ENCODE peak calls at places on chromosomes 12 and 14, in nine cellular contexts. L is gastrocnemius medialis; X is mammary epithelial cell; J is ovary; G is HepG2; Y is CD8-positive, alpha-beta T cell; A is sigmoid colon; K is breast epithelium; E is transverse colon. C is an unnamed sample. For H3K4me1, the result is how much of the 10 kb centered on the place peaks cover.

GRCh38 chr14:33908540-33909223 is 42.2 kb downstream of the EGLN3 start:
- DNase-seq in L (no peak), X (no peak), J (no peak), G (peak), Y (no peak), A (no peak), K (no peak), E (peak), C (no peak)

GRCh38 chr12:17110316-17110715 is 504.4 kb upstream of the LMO3 start:
- DNase-seq in L (no peak), X (no peak), J (no peak), G (no peak), Y (no peak), A (no peak), K (no peak), E (no peak), C (no peak)

GRCh38 chr12:108700833-108701450 is 30.4 kb downstream of the CORO1C start:
- DNase-seq in L (peak), X (peak), J (no peak), G (no peak), Y (no peak), A (no peak), K (no peak), E (no peak), C (no peak)

GRCh38 chr12:24728366-24728765 is 220.5 kb downstream of the BCAT1 start:
- DNase-seq in L (no peak), X (peak), J (no peak), G (peak), Y (no peak), A (no peak), K (no peak), E (no peak), C (no peak)

GRCh38 chr14:65981192-65981843 is 504.9 kb upstream of the CCDC196 start:
- DNase-seq in L (no peak), X (no peak), J (no peak), G (no peak), Y (no peak), A (no peak), K (no peak), E (no peak), C (no peak)

GRCh38 chr12:98780261-98780660 is 135.2 kb downstream of the APAF1 start:
- DNase-seq in L (no peak), X (no peak), J (no peak), G (no peak), Y (no peak), A (no peak), K (no peak), E (no peak), C (no peak)

GRCh38 chr14:53002576-53002975 is 51.7 kb upstream of the FERMT2 start:
- DNase-seq in L (no peak), X (no peak), J (no peak), G (peak), Y (no peak), A (no peak), K (no peak), E (no peak), C (no peak)

GRCh38 chr12:127304751-127305725 is 961.9 kb upstream of the TMEM132C start:
- DNase-seq in L (no peak), X (no peak), J (no peak), G (no peak), Y (no peak), A (no peak), K (no peak), E (no peak), C (no peak)

GRCh38 chr14:35402323-35403084 is 2.0 kb downstream of the NFKBIA start:
- DNase-seq in L (peak), X (peak), J (peak), G (no peak), Y (peak), A (peak), K (no peak), E (peak), C (peak)

GRCh38 chr12:20420557-20420956 is 52.2 kb downstream of the PDE3A start:
- DNase-seq in L (no peak), X (no peak), J (no peak), G (no peak), Y (no peak), A (no peak), K (no peak), E (peak), C (no peak)

GRCh38 chr14:103401223-103402214 is 16.3 kb downstream of the MARK3 start:
- DNase-seq in L (no peak), X (peak), J (no peak), G (no peak), Y (no peak), A (no peak), K (no peak), E (no peak), C (no peak)

GRCh38 chr12:132886529-132887477 is 602 bp downstream of the CHFR start:
- DNase-seq in L (no peak), X (peak), J (no peak), G (peak), Y (no peak), A (peak), K (no peak), E (peak), C (peak)

GRCh38 chr14:51561141-51561540 is 90.6 kb upstream of the FRMD6 start:
- DNase-seq in L (no peak), X (no peak), J (no peak), G (no peak), Y (no peak), A (no peak), K (no peak), E (no peak), C (no peak)

GRCh38 chr12:93229494-93230310 is 148.0 kb upstream of the NUDT4 start:
- DNase-seq in L (no peak), X (peak), J (no peak), G (peak), Y (no peak), A (no peak), K (no peak), E (no peak), C (no peak)

GRCh38 chr12:124399622-124400021 is 104.7 kb downstream of the RFLNA start:
- DNase-seq in L (no peak), X (no peak), J (peak), G (peak), Y (peak), A (no peak), K (no peak), E (peak), C (peak)

GRCh38 chr12:72281145-72281544 is 9.0 kb downstream of the TRHDE start:
- DNase-seq in L (no peak), X (peak), J (no peak), G (no peak), Y (no peak), A (no peak), K (no peak), E (no peak), C (no peak)

GRCh38 chr14:57712101-57712500 is 153.8 kb downstream of the SLC35F4 start:
- DNase-seq in L (no peak), X (no peak), J (no peak), G (no peak), Y (no peak), A (no peak), K (no peak), E (no peak), C (no peak)

GRCh38 chr14:95533391-95533821 is 1.4 kb upstream of the GLRX5 start:
- DNase-seq in L (no peak), X (no peak), J (no peak), G (peak), Y (no peak), A (no peak), K (no peak), E (no peak), C (no peak)

GRCh38 chr12:29782821-29783772 is 645 bp downstream of the TMTC1 start:
- DNase-seq in L (peak), X (peak), J (peak), G (no peak), Y (no peak), A (peak), K (peak), E (no peak), C (peak)

GRCh38 chr12:29780084-29780483 is 3.7 kb downstream of the TMTC1 start:
- DNase-seq in L (no peak), X (no peak), J (no peak), G (no peak), Y (no peak), A (no peak), K (no peak), E (no peak), C (no peak)

GRCh38 chr12:29782285-29782820 is 1.4 kb downstream of the TMTC1 start:
- DNase-seq in L (peak), X (peak), J (no peak), G (no peak), Y (no peak), A (no peak), K (no peak), E (no peak), C (no peak)

GRCh38 chr12:29781705-29782266 is 2.0 kb downstream of the TMTC1 start:
- DNase-seq in L (no peak), X (no peak), J (no peak), G (no peak), Y (no peak), A (no peak), K (no peak), E (no peak), C (no peak)

GRCh38 chr12:29781176-29781575 is 2.6 kb downstream of the TMTC1 start:
- DNase-seq in L (no peak), X (no peak), J (no peak), G (no peak), Y (no peak), A (no peak), K (no peak), E (no peak), C (no peak)
- H3K4me1 ChIP-seq in L (under half), X (under half), J (under half), G (under half), Y (under half), A (under half), K (under half), E (under half), C (under half)

GRCh38 chr14:31258427-31259039 is 50.9 kb upstream of the HECTD1 start:
- DNase-seq in L (no peak), X (no peak), J (no peak), G (no peak), Y (no peak), A (no peak), K (no peak), E (no peak), C (no peak)
- H3K4me1 ChIP-seq in L (under half), X (under half), J (under half), G (half or more), Y (under half), A (under half), K (under half), E (under half), C (under half)

GRCh38 chr14:101122114-101122854 is 218.8 kb upstream of the RTL1 start:
- DNase-seq in L (no peak), X (no peak), J (no peak), G (no peak), Y (no peak), A (peak), K (no peak), E (no peak), C (no peak)

GRCh38 chr14:101120636-101121398 is 217.3 kb upstream of the RTL1 start:
- DNase-seq in L (peak), X (no peak), J (peak), G (no peak), Y (no peak), A (peak), K (no peak), E (peak), C (peak)

GRCh38 chr14:101123639-101124525 is 220.4 kb upstream of the RTL1 start:
- DNase-seq in L (no peak), X (no peak), J (no peak), G (no peak), Y (no peak), A (peak), K (peak), E (no peak), C (no peak)

GRCh38 chr14:101121399-101122113 is 218.0 kb upstream of the RTL1 start:
- DNase-seq in L (no peak), X (no peak), J (no peak), G (no peak), Y (no peak), A (peak), K (no peak), E (no peak), C (no peak)

GRCh38 chr14:101122855-101123129 is 219.3 kb upstream of the RTL1 start:
- DNase-seq in L (no peak), X (no peak), J (no peak), G (no peak), Y (no peak), A (peak), K (peak), E (no peak), C (no peak)
- H3K4me1 ChIP-seq in L (under half), X (under half), J (under half), G (under half), Y (under half), A (under half), K (under half), E (under half), C (under half)

GRCh38 chr12:2290091-2290490 is 237.3 kb downstream of the CACNA1C start:
- DNase-seq in L (no peak), X (no peak), J (no peak), G (no peak), Y (no peak), A (peak), K (no peak), E (no peak), C (no peak)

GRCh38 chr12:2291947-2292346 is 239.2 kb downstream of the CACNA1C start:
- DNase-seq in L (no peak), X (no peak), J (no peak), G (no peak), Y (no peak), A (peak), K (no peak), E (no peak), C (no peak)

GRCh38 chr12:2291182-2291832 is 238.5 kb downstream of the CACNA1C start:
- DNase-seq in L (no peak), X (peak), J (no peak), G (peak), Y (no peak), A (peak), K (no peak), E (peak), C (no peak)

GRCh38 chr12:2289525-2289924 is 236.7 kb downstream of the CACNA1C start:
- DNase-seq in L (no peak), X (no peak), J (no peak), G (no peak), Y (no peak), A (peak), K (no peak), E (no peak), C (no peak)

DNA sequence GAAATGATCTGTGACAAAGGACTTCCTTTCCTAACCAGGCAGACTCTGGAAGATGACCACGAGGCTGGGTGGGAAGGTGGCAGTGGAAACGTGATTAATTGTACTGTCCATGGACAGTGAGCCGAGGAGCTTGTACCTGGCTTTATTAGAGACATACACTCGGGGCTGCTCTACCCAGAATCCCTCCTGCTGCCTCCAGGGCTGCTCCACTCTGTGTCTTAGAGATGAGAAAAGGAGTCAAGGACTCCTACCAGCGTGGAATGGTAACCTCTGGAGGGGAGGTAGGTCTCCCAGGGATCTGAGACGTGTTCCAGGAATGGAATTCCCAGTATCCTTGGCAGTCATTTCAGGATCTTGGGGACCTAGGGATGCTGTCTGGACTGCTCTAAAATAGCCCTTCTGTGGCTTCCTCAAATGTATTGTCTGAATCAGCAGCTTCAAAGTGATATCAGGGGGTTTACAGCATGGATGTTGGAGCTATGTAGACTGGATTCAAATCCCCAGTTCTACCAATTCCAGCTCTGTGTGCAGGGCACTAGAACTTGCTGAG is 237.8 kb downstream of the CACNA1C start:
- DNase-seq in L (no peak), X (no peak), J (no peak), G (no peak), Y (no peak), A (peak), K (no peak), E (no peak), C (no peak)
- H3K4me1 ChIP-seq in L (under half), X (under half), J (under half), G (under half), Y (under half), A (half or more), K (under half), E (under half), C (under half)

GRCh38 chr14:99747167-99747566 is 46.0 kb upstream of the EML1 start:
- DNase-seq in L (no peak), X (no peak), J (no peak), G (no peak), Y (no peak), A (no peak), K (no peak), E (no peak), C (no peak)

GRCh38 chr14:99747582-99748330 is 45.5 kb upstream of the EML1 start:
- DNase-seq in L (no peak), X (no peak), J (no peak), G (no peak), Y (no peak), A (no peak), K (no peak), E (no peak), C (no peak)

GRCh38 chr14:99749763-99750715 is 43.2 kb upstream of the EML1 start:
- DNase-seq in L (no peak), X (no peak), J (no peak), G (no peak), Y (no peak), A (no peak), K (no peak), E (no peak), C (no peak)

GRCh38 chr14:99749142-99749541 is 44.1 kb upstream of the EML1 start:
- DNase-seq in L (no peak), X (no peak), J (no peak), G (no peak), Y (no peak), A (no peak), K (no peak), E (no peak), C (no peak)

DNA sequence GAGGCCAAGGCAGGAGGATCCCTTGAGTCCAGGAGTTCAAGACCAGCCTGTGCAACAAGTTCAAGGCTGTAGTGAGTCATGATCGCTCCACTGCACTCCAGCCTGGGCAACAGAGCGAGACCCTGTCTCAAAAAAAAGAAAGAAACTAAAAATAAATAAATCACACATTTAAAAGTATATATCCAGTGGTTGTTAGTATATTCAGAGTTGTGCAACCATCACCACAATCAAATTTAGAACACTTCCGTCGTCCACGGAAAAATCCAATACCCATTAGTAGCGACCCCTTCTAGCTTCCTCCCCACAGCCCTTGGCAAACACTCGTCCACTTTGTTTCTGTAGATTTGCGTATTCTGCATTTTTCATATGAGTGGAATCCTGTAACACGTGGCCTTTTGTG is 44.7 kb upstream of the EML1 start:
- DNase-seq in L (no peak), X (no peak), J (no peak), G (no peak), Y (no peak), A (no peak), K (no peak), E (no peak), C (no peak)
- H3K4me1 ChIP-seq in L (under half), X (under half), J (under half), G (under half), Y (under half), A (half or more), K (under half), E (under half), C (under half)

GRCh38 chr14:104726600-104727451 is 2.8 kb downstream of the ADSS1 start:
- DNase-seq in L (no peak), X (no peak), J (no peak), G (peak), Y (no peak), A (no peak), K (no peak), E (no peak), C (no peak)
- H3K4me1 ChIP-seq in L (half or more), X (under half), J (under half), G (half or more), Y (under half), A (under half), K (under half), E (under half), C (under half)

DNA sequence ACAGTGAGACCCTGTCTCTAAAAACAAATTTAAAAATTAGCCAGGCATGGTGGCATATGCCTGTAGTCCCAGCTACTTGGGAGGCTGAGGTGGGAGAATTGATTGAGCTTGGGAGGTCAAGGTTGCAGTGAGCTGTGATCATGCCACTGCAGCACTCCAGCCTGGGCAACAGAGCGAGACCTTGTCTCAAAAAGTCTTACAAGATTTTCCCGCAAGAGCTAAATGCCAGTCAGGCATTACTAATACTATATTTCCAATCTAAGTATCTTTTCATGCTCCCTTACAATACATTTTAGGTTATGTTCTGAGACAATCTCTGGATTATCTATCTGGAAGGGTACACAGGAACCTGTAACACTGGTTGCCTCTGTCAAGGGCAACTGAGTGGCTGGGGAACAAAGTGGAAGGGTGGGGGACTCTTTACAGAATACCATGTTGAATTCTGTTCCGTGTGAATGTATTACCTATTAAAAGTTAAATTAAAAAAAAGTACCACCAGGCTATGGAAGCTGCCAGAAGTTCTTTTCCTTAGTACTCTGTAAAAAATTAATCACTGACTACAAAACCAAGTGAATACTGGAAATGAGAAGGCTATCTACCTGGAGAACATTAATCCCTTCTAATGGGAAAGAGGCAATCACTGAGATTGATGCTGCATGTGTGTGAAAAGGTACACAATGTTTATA is 56.7 kb downstream of the BTBD7 start:
- DNase-seq in L (no peak), X (no peak), J (no peak), G (no peak), Y (no peak), A (no peak), K (no peak), E (no peak), C (no peak)
- H3K4me1 ChIP-seq in L (under half), X (under half), J (under half), G (under half), Y (under half), A (under half), K (under half), E (under half), C (under half)

DNA sequence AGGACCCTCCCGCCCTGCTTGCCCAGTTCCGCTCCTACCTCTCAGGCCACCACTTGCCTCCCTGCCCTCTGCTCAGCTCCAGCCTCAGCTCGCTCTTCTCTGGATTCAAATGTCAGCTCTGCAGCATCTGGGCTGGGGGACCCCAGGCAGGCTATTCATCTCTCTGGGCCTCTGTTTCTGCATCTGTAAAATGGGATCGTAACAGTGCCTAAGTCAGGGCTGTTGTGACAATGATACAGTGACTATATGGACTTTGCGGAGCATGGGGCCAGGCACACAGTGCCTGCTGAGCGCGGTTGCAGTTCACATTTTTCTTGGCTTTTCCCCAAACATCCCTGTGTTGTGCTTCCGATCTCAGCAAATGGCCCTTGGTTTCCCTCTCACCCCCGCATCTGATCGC is 2.8 kb downstream of the PHETA1 start:
- DNase-seq in L (no peak), X (no peak), J (no peak), G (no peak), Y (no peak), A (no peak), K (no peak), E (no peak), C (no peak)
- H3K4me1 ChIP-seq in L (under half), X (under half), J (under half), G (half or more), Y (under half), A (under half), K (under half), E (under half), C (under half)